ENCODE peak calls at places on chromosomes 16 and 17, in eight cellular contexts. S, N, U, Q, O, C, T and K are unnamed samples.

GRCh38 chr17:55710410-55710809 is 12.3 kb downstream of the TMEM100 start:
- DNase-seq in C (no peak), Q (peak; percentile 28), S (no peak), O (no peak), T (no peak), U (no peak), N (no peak), K (no peak)

GRCh38 chr17:3788200-3788599 is 12.8 kb downstream of the ITGAE start:
- DNase-seq in S (no peak), T (no peak), U (no peak), N (no peak), Q (no peak), O (no peak), C (no peak), K (no peak)

GRCh38 chr17:40315206-40315605 is 6.2 kb downstream of the RARA start:
- DNase-seq in U (peak; percentile 8), S (no peak), Q (no peak), N (no peak), O (no peak), C (no peak), T (no peak), K (no peak)

GRCh38 chr17:19544366-19544765 is 10.7 kb downstream of the SLC47A1 start:
- DNase-seq in Q (no peak), U (no peak), O (no peak), S (no peak), T (no peak), N (no peak), C (no peak), K (no peak)

GRCh38 chr17:16923097-16923903 is 48.6 kb downstream of the TNFRSF13B start:
- DNase-seq in U (peak; percentile 27), O (no peak), N (no peak), T (no peak), Q (no peak), C (no peak), S (no peak), K (peak; percentile 90)

GRCh38 chr17:50883850-50884291 is 17.7 kb upstream of the TOB1 start:
- DNase-seq in Q (no peak), T (no peak), O (no peak), U (no peak), N (no peak), S (no peak), C (no peak), K (peak; percentile 59)

GRCh38 chr16:64615647-64616280 is 506.1 kb downstream of the CDH11 start:
- DNase-seq in C (no peak), Q (peak; percentile 3), N (no peak), S (no peak), U (peak; percentile 37), O (no peak), T (no peak), K (peak; percentile 26)

GRCh38 chr16:72536673-72537435 is 364.9 kb upstream of the PMFBP1 start:
- DNase-seq in U (no peak), O (peak; percentile 59), N (no peak), Q (peak; percentile 33), S (no peak), T (no peak), C (no peak), K (no peak)

GRCh38 chr16:2366660-2367309 is 26.3 kb upstream of the ABCA3 start:
- DNase-seq in N (no peak), T (no peak), Q (no peak), S (no peak), U (no peak), C (no peak), O (no peak), K (no peak)

GRCh38 chr16:2362218-2362617 is 21.7 kb upstream of the ABCA3 start:
- DNase-seq in Q (no peak), O (no peak), S (no peak), C (no peak), N (no peak), U (no peak), T (no peak), K (no peak)

GRCh38 chr16:2365895-2366294 is 25.4 kb upstream of the ABCA3 start:
- DNase-seq in C (no peak), T (no peak), N (no peak), O (peak; percentile 45), S (no peak), U (no peak), Q (peak; percentile 83), K (no peak)

GRCh38 chr16:2364638-2365210 is 24.2 kb upstream of the ABCA3 start:
- DNase-seq in S (no peak), O (no peak), C (no peak), N (no peak), U (no peak), Q (peak; percentile 16), T (no peak), K (no peak)

DNA sequence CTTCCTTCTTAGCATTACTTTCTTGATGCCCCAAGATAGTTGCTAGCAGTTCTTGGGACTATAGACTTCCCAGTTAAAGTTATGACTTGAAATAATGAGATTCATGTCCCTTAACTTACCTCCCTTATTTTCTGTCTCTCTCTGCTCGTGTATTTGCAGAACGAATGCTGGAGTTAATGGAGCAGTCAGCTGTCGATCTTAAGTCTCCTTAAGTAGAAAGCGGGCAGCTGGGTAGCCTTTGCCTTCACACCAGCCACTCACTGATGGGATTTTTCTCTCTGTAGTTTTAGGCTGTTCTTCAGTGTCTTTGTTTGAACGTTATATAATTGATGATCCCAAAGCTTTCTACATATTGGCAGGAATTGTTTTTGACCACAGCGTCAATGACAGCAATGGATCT is 24.9 kb upstream of the ABCA3 start:
- DNase-seq in N (no peak), Q (no peak), U (no peak), S (no peak), C (no peak), O (no peak), T (no peak), K (no peak)
- H3K4me3 ChIP-seq in N (no peak overlapping the region), Q (no peak overlapping the region), U (no peak overlapping the region), S (no peak overlapping the region), C (no peak overlapping the region), O (peak overlapping the region; percentile 27), T (no peak overlapping the region), K (no peak overlapping the region)

GRCh38 chr16:30995927-30996323 is 10.9 kb downstream of the HSD3B7 start:
- DNase-seq in O (no peak), S (no peak), T (no peak), C (no peak), Q (no peak), N (no peak), U (no peak), K (no peak)

GRCh38 chr16:30998852-30999761 is 11.3 kb downstream of the STX1B start:
- DNase-seq in Q (no peak), O (no peak), T (no peak), U (no peak), C (no peak), N (peak; percentile 66), S (no peak), K (no peak)

GRCh38 chr16:30996324-30996999 is 11.5 kb downstream of the HSD3B7 start:
- DNase-seq in Q (peak; percentile 30), N (peak; percentile 46), O (no peak), S (peak; percentile 42), C (no peak), U (no peak), T (no peak), K (peak; percentile 31)

GRCh38 chr16:30997000-30997886 is 12.2 kb downstream of the HSD3B7 start:
- DNase-seq in O (no peak), U (peak; percentile 91), C (peak; percentile 43), N (peak; percentile 86), T (peak; percentile 84), Q (peak; percentile 76), S (peak; percentile 82), K (peak; percentile 81)

DNA sequence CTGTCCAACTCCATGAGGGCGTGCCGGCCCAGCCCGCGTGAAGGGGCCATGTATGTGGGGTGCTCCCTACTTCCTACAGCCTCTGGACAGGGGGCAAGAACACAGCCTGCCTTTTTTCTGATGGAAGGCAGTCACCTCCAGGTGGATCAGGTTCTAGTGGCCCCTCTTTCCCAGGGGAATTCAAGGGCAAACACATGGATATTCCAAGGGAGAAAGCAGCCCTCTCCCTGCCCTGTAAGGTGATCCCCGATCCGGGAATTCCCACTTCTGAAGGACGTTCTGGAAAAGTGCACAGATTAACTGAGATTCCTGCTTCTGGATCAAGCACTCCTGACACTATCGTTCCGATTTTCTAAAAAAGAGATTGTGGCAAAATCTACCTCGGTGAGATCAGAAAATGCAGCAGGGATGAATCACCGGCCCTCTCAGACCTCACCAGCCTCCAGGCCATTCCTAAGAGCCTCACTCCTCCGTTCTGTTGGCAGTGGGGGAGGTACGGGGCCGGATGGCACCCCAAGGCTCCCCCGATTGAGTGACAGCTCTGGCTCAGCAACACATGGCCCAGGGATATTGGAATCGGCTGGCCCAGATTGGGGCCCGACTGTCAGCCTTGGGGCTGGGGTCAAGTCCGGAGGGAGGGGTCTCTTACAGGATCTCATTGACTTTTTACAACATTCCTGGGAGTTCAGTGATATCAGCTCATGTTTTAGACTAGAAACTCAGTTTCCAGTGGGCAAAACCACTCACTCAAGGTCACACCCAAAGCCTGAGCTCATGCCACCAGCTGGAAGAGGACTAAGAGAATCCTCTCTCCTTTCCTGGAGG is 12.3 kb downstream of the STX1B start:
- DNase-seq in Q (peak; percentile 84), T (peak; percentile 77), O (no peak), S (no peak), U (no peak), N (no peak), C (peak; percentile 21), K (no peak)
- H3K4me3 ChIP-seq in Q (no peak overlapping the region), T (peak overlapping the region; percentile 67), O (peak overlapping the region; percentile 59), S (no peak overlapping the region), U (peak overlapping the region; percentile 73), N (no peak overlapping the region), C (peak overlapping the region; percentile 83), K (no peak overlapping the region)

GRCh38 chr17:64084940-64085649 is 44.8 kb downstream of the ERN1 start:
- DNase-seq in O (no peak), S (no peak), U (no peak), Q (no peak), C (no peak), N (no peak), T (no peak), K (no peak)

GRCh38 chr17:64083093-64083492 is 46.9 kb downstream of the ERN1 start:
- DNase-seq in U (no peak), Q (no peak), C (no peak), S (no peak), O (no peak), T (no peak), N (no peak), K (no peak)

GRCh38 chr17:64081802-64082799 is 47.8 kb downstream of the ERN1 start:
- DNase-seq in O (no peak), U (no peak), T (peak; percentile 33), S (peak; percentile 90), C (peak; percentile 82), N (no peak), Q (peak; percentile 90), K (no peak)

GRCh38 chr17:64084086-64084939 is 45.6 kb downstream of the ERN1 start:
- DNase-seq in Q (peak; percentile 53), C (no peak), T (no peak), O (no peak), U (no peak), S (no peak), N (peak; percentile 29), K (peak; percentile 69)

GRCh38 chr17:64083571-64084085 is 46.3 kb downstream of the ERN1 start:
- DNase-seq in Q (no peak), U (no peak), N (no peak), S (no peak), T (no peak), C (no peak), O (no peak), K (no peak)
- H3K4me3 ChIP-seq in Q (no peak overlapping the region), U (no peak overlapping the region), N (no peak overlapping the region), S (no peak overlapping the region), T (peak overlapping the region; percentile 38), C (no peak overlapping the region), O (no peak overlapping the region), K (no peak overlapping the region)

DNA sequence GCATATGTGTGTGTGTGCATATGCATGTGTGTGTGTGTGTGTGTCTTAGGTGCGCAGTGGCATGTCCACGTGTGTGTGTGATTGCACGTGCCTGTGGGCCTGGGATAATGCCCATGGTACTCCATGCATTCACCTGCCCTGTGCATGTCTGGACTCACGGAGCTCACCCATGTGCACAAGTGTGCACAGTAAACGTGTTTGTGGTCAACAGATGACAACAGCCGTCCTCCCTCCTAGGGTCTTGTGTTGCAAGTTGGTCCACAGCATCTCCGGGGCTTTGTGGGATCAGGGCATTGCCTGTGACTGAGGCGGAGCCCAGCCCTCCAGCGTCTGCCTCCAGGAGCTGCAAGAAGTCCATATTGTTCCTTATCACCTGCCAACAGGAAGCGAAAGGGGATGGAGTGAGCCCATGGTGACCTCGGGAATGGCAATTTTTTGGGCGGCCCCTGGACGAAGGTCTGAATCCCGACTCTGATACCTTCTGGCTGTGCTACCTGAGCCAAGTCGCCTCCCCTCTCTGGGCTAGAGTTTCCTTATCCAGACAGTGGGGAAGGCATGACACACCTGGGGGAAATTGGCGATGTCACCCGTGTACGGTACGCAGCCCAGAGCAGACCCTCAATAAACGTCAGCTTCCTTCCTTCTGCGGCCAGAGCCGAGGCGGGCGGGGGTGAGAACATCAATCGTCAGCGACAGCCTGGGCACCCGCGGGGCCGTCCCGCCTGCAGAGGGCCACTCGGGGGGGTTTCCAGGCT is 47.6 kb downstream of the IL21R start:
- DNase-seq in T (no peak), C (no peak), S (no peak), N (no peak), U (no peak), O (no peak), Q (no peak), K (no peak)
- H3K4me3 ChIP-seq in T (no peak overlapping the region), C (no peak overlapping the region), S (no peak overlapping the region), N (no peak overlapping the region), U (no peak overlapping the region), O (no peak overlapping the region), Q (no peak overlapping the region), K (no peak overlapping the region)